ENCODE peak calls at places on chromosome 1, in seven cellular contexts. H is NCI-H187, J is putamen, K is left colon, A is EL, W is bronchial epithelial cell, B is anterior cingulate cortex. Z is an unnamed sample.

GRCh38 chr1:18511469-18511997 is 30.8 kb downstream of the KLHDC7A start:
- DNase-seq in H (no peak), J (no peak), K (no peak), A (no peak), W (no peak), B (no peak), Z (no peak)

GRCh38 chr1:19220080-19220846 is 10.2 kb upstream of the UBR4 start:
- DNase-seq in H (no peak), J (no peak), K (no peak), A (no peak), W (no peak), B (no peak), Z (no peak)

GRCh38 chr1:65979645-65980044 is 186.9 kb downstream of the PDE4B start:
- DNase-seq in H (no peak), J (no peak), K (no peak), A (no peak), W (no peak), B (no peak), Z (no peak)

GRCh38 chr1:43711049-43711448 is 3.7 kb downstream of the ST3GAL3 start:
- DNase-seq in H (no peak), J (no peak), K (no peak), A (peak; percentile 88), W (peak; percentile 95), B (no peak), Z (no peak)

GRCh38 chr1:20105856-20106255 is 13.5 kb downstream of the PLA2G2D start:
- DNase-seq in H (no peak), J (no peak), K (no peak), A (no peak), W (peak; percentile 38), B (no peak), Z (no peak)

GRCh38 chr1:3467096-3468036 is 12.9 kb downstream of the ARHGEF16 start:
- DNase-seq in H (no peak), J (no peak), K (peak; percentile 5), A (no peak), W (no peak), B (no peak), Z (peak; percentile 47)

GRCh38 chr1:51697160-51697559 is 80.3 kb downstream of the OSBPL9 start:
- DNase-seq in H (no peak), J (no peak), K (no peak), A (no peak), W (no peak), B (no peak), Z (no peak)

GRCh38 chr1:54297596-54298283 is 97.8 kb downstream of the MRPL37 start:
- DNase-seq in H (no peak), J (peak; percentile 89), K (peak; percentile 74), A (no peak), W (no peak), B (peak; percentile 72), Z (no peak)

GRCh38 chr1:244497805-244498204 is 36.7 kb downstream of the CATSPERE start:
- DNase-seq in H (no peak), J (no peak), K (no peak), A (no peak), W (no peak), B (no peak), Z (no peak)

GRCh38 chr1:17286646-17287045 is 21.4 kb upstream of the PADI4 start:
- DNase-seq in H (no peak), J (no peak), K (no peak), A (no peak), W (no peak), B (no peak), Z (no peak)

GRCh38 chr1:26391450-26391849 is 18.9 kb upstream of the ZNF683 start:
- DNase-seq in H (no peak), J (peak; percentile 14), K (no peak), A (peak; percentile 71), W (peak; percentile 52), B (no peak), Z (no peak)

GRCh38 chr1:208182880-208183279 is 61.3 kb downstream of the PLXNA2 start:
- DNase-seq in H (no peak), J (no peak), K (no peak), A (no peak), W (no peak), B (no peak), Z (no peak)

GRCh38 chr1:95388041-95388440 is 154.0 kb downstream of the RWDD3 start:
- DNase-seq in H (peak; percentile 13), J (no peak), K (no peak), A (no peak), W (no peak), B (no peak), Z (no peak)

GRCh38 chr1:109538827-109539555 is 681 bp upstream of the GPR61 start:
- DNase-seq in H (no peak), J (no peak), K (no peak), A (no peak), W (no peak), B (no peak), Z (no peak)

GRCh38 chr1:19287436-19288185 is 959 bp downstream of the AKR7A3 start:
- DNase-seq in H (no peak), J (no peak), K (peak; percentile 79), A (no peak), W (no peak), B (no peak), Z (no peak)

GRCh38 chr1:7586031-7586941 is 184.8 kb upstream of the VAMP3 start:
- DNase-seq in H (no peak), J (no peak), K (no peak), A (no peak), W (no peak), B (no peak), Z (peak; percentile 46)

GRCh38 chr1:211261229-211261628 is 2.1 kb downstream of the RCOR3 start:
- DNase-seq in H (no peak), J (no peak), K (no peak), A (no peak), W (no peak), B (no peak), Z (no peak)

GRCh38 chr1:38284953-38285352 is 238.4 kb upstream of the POU3F1 start:
- DNase-seq in H (no peak), J (no peak), K (no peak), A (no peak), W (no peak), B (no peak), Z (no peak)

GRCh38 chr1:67652800-67653199 is 32.2 kb upstream of the GADD45A start:
- DNase-seq in H (peak; percentile 39), J (no peak), K (no peak), A (peak; percentile 64), W (peak; percentile 94), B (no peak), Z (no peak)

Z was measured in Right ventricle myocardium inferior.